ENCODE peak calls at places on chromosomes 5 and 9, in seven cellular contexts. One of them, this sample, is unnamed.

GRCh38 chr5:37214550-37214949 is 34.6 kb downstream of the CPLANE1 start:
- DNase-seq in NCI-H774: no peak
- DNase-seq in left cardiac atrium: no peak
- DNase-seq in AG08396: no peak
- DNase-seq in activated naive CD8-positive, alpha-beta T cell treated with anti-CD3 and anti-CD28 coated beads, Interleukin-2, amount 50 U/mL, for 24 hours: no peak
- DNase-seq in T-cell: no peak
- DNase-seq in stomach: no peak
- DNase-seq in this sample: no peak

GRCh38 chr9:84759300-84759750 is 89.8 kb downstream of the NTRK2 start:
- DNase-seq in NCI-H774: no peak
- DNase-seq in left cardiac atrium: no peak
- DNase-seq in AG08396: no peak
- DNase-seq in activated naive CD8-positive, alpha-beta T cell treated with anti-CD3 and anti-CD28 coated beads, Interleukin-2, amount 50 U/mL, for 24 hours: no peak
- DNase-seq in T-cell: no peak
- DNase-seq in stomach: no peak
- DNase-seq in this sample: no peak

GRCh38 chr5:113495402-113495801 is 7.1 kb upstream of the MCC start:
- DNase-seq in NCI-H774: no peak
- DNase-seq in left cardiac atrium: no peak
- DNase-seq in AG08396: no peak
- DNase-seq in activated naive CD8-positive, alpha-beta T cell treated with anti-CD3 and anti-CD28 coated beads, Interleukin-2, amount 50 U/mL, for 24 hours: no peak
- DNase-seq in T-cell: no peak
- DNase-seq in stomach: no peak
- DNase-seq in this sample: no peak

GRCh38 chr5:112581811-112582320 is 155.8 kb upstream of the APC start:
- DNase-seq in NCI-H774: no peak
- DNase-seq in left cardiac atrium: no peak
- DNase-seq in AG08396: no peak
- DNase-seq in activated naive CD8-positive, alpha-beta T cell treated with anti-CD3 and anti-CD28 coated beads, Interleukin-2, amount 50 U/mL, for 24 hours: no peak
- DNase-seq in T-cell: no peak
- DNase-seq in stomach: no peak
- DNase-seq in this sample: no peak

GRCh38 chr9:7376838-7377237 is 422.7 kb downstream of the DMAC1 start:
- DNase-seq in NCI-H774: no peak
- DNase-seq in left cardiac atrium: no peak
- DNase-seq in AG08396: no peak
- DNase-seq in activated naive CD8-positive, alpha-beta T cell treated with anti-CD3 and anti-CD28 coated beads, Interleukin-2, amount 50 U/mL, for 24 hours: no peak
- DNase-seq in T-cell: no peak
- DNase-seq in stomach: no peak
- DNase-seq in this sample: no peak

GRCh38 chr5:122403965-122404364 is 91.9 kb downstream of the SNCAIP start:
- DNase-seq in NCI-H774: no peak
- DNase-seq in left cardiac atrium: no peak
- DNase-seq in AG08396: no peak
- DNase-seq in activated naive CD8-positive, alpha-beta T cell treated with anti-CD3 and anti-CD28 coated beads, Interleukin-2, amount 50 U/mL, for 24 hours: no peak
- DNase-seq in T-cell: no peak
- DNase-seq in stomach: no peak
- DNase-seq in this sample: no peak

GRCh38 chr5:57779383-57780223 is 297.0 kb upstream of the ACTBL2 start:
- DNase-seq in NCI-H774: peak
- DNase-seq in left cardiac atrium: no peak
- DNase-seq in AG08396: peak
- DNase-seq in activated naive CD8-positive, alpha-beta T cell treated with anti-CD3 and anti-CD28 coated beads, Interleukin-2, amount 50 U/mL, for 24 hours: peak
- DNase-seq in T-cell: no peak
- DNase-seq in stomach: no peak
- DNase-seq in this sample: no peak

GRCh38 chr9:33813712-33814641 is 3.0 kb upstream of the UBE2R2 start:
- DNase-seq in NCI-H774: no peak
- DNase-seq in left cardiac atrium: no peak
- DNase-seq in AG08396: peak
- DNase-seq in activated naive CD8-positive, alpha-beta T cell treated with anti-CD3 and anti-CD28 coated beads, Interleukin-2, amount 50 U/mL, for 24 hours: no peak
- DNase-seq in T-cell: no peak
- DNase-seq in stomach: no peak
- DNase-seq in this sample: peak

GRCh38 chr9:108743901-108744371 is 111.8 kb downstream of the ACTL7B start:
- DNase-seq in NCI-H774: no peak
- DNase-seq in left cardiac atrium: no peak
- DNase-seq in AG08396: no peak
- DNase-seq in activated naive CD8-positive, alpha-beta T cell treated with anti-CD3 and anti-CD28 coated beads, Interleukin-2, amount 50 U/mL, for 24 hours: no peak
- DNase-seq in T-cell: no peak
- DNase-seq in stomach: no peak
- DNase-seq in this sample: no peak

GRCh38 chr5:179700401-179700918 is 1.7 kb downstream of the CANX start:
- DNase-seq in NCI-H774: no peak
- DNase-seq in left cardiac atrium: no peak
- DNase-seq in AG08396: no peak
- DNase-seq in activated naive CD8-positive, alpha-beta T cell treated with anti-CD3 and anti-CD28 coated beads, Interleukin-2, amount 50 U/mL, for 24 hours: no peak
- DNase-seq in T-cell: no peak
- DNase-seq in stomach: no peak
- DNase-seq in this sample: no peak

GRCh38 chr9:123655681-123656423 is 274.1 kb downstream of the DENND1A start:
- DNase-seq in NCI-H774: no peak
- DNase-seq in left cardiac atrium: no peak
- DNase-seq in AG08396: no peak
- DNase-seq in activated naive CD8-positive, alpha-beta T cell treated with anti-CD3 and anti-CD28 coated beads, Interleukin-2, amount 50 U/mL, for 24 hours: no peak
- DNase-seq in T-cell: no peak
- DNase-seq in stomach: no peak
- DNase-seq in this sample: no peak